ENCODE peak calls at places on chromosomes 5 and 9, in seven cellular contexts. F is K562, A is GM12878, L is HepG2, S is GM12891, B is H1, T is GM12892. Q is an unnamed sample.

GRCh38 chr5:172498431-172499129 is 44.3 kb upstream of the SH3PXD2B start:
- DNase-seq in F (no peak), A (no peak), L (no peak), S (no peak), B (no peak), T (no peak), Q (no peak)

GRCh38 chr5:150214289-150214688 is 24.4 kb downstream of the SLC6A7 start:
- DNase-seq in F (peak), A (no peak), L (no peak), S (no peak), B (no peak), T (no peak), Q (no peak)

GRCh38 chr9:88503845-88504764 is 30.9 kb upstream of the NXNL2 start:
- DNase-seq in F (no peak), A (no peak), L (no peak), S (no peak), B (no peak), T (no peak), Q (no peak)

GRCh38 chr5:144309265-144309664 is 138.6 kb downstream of the KCTD16 start:
- DNase-seq in F (no peak), A (no peak), L (peak), S (no peak), B (no peak), T (no peak), Q (no peak)

GRCh38 chr5:16529319-16529718 is 63.7 kb upstream of the ZNF622 start:
- DNase-seq in F (no peak), A (no peak), L (no peak), S (no peak), B (no peak), T (no peak), Q (peak)

GRCh38 chr5:104456122-104456521 is 893.5 kb upstream of the NUDT12 start:
- DNase-seq in F (no peak), A (no peak), L (no peak), S (no peak), B (no peak), T (no peak), Q (no peak)

GRCh38 chr5:14695152-14695551 is 30.6 kb downstream of the OTULIN start:
- DNase-seq in F (no peak), A (no peak), L (no peak), S (no peak), B (no peak), T (no peak), Q (no peak)

GRCh38 chr5:170475269-170476000 is 28.4 kb upstream of the KCNIP1 start:
- DNase-seq in F (no peak), A (no peak), L (no peak), S (no peak), B (no peak), T (no peak), Q (no peak)

GRCh38 chr9:122444366-122444765 is 33.4 kb downstream of the OR1J1 start:
- DNase-seq in F (no peak), A (no peak), L (no peak), S (no peak), B (no peak), T (no peak), Q (no peak)

GRCh38 chr5:77168884-77169254 is 41.6 kb upstream of the PDE8B start:
- DNase-seq in F (peak), A (no peak), L (no peak), S (no peak), B (no peak), T (no peak), Q (no peak)

GRCh38 chr9:135402739-135403695 is 76.6 kb upstream of the PPP1R26 start:
- DNase-seq in F (no peak), A (no peak), L (no peak), S (no peak), B (no peak), T (no peak), Q (no peak)

GRCh38 chr9:6305954-6306563 is 22.1 kb upstream of the TPD52L3 start:
- DNase-seq in F (no peak), A (peak), L (peak), S (no peak), B (no peak), T (no peak), Q (peak)

GRCh38 chr5:93331864-93332263 is 249.2 kb downstream of the NR2F1-AS1 start:
- DNase-seq in F (no peak), A (no peak), L (no peak), S (no peak), B (no peak), T (no peak), Q (no peak)

GRCh38 chr9:84671651-84672467 is 2.3 kb downstream of the NTRK2 start:
- DNase-seq in F (no peak), A (no peak), L (no peak), S (no peak), B (no peak), T (no peak), Q (peak)

GRCh38 chr9:91285729-91286353 is 75.9 kb downstream of the AUH start:
- DNase-seq in F (no peak), A (no peak), L (no peak), S (no peak), B (no peak), T (no peak), Q (no peak)

GRCh38 chr5:95664204-95664786 is 17.7 kb downstream of the RFESD start:
- DNase-seq in F (peak), A (peak), L (peak), S (no peak), B (no peak), T (no peak), Q (no peak)

GRCh38 chr9:127566351-127567001 is 45.6 kb upstream of the STXBP1 start:
- DNase-seq in F (no peak), A (no peak), L (no peak), S (no peak), B (no peak), T (no peak), Q (no peak)

GRCh38 chr5:127871448-127872153 is 168.4 kb downstream of the CCDC192 start:
- DNase-seq in F (no peak), A (no peak), L (no peak), S (no peak), B (no peak), T (no peak), Q (no peak)

GRCh38 chr5:87541033-87541432 is 128.3 kb upstream of the CCNH start:
- DNase-seq in F (no peak), A (no peak), L (no peak), S (no peak), B (no peak), T (no peak), Q (peak)

GRCh38 chr5:145158654-145159199 is 676.4 kb downstream of the PRELID2 start:
- DNase-seq in F (no peak), A (no peak), L (no peak), S (no peak), B (no peak), T (no peak), Q (no peak)

GRCh38 chr9:93097496-93098205 is 1.6 kb downstream of the CARD19 start:
- DNase-seq in F (no peak), A (no peak), L (no peak), S (no peak), B (no peak), T (no peak), Q (no peak)

GRCh38 chr5:447501-447900 is 4.5 kb downstream of the EXOC3 start:
- DNase-seq in F (no peak), A (no peak), L (no peak), S (no peak), B (no peak), T (no peak), Q (no peak)

GRCh38 chr5:130337179-130337888 is 433.1 kb downstream of the CHSY3 start:
- DNase-seq in F (no peak), A (no peak), L (no peak), S (no peak), B (no peak), T (no peak), Q (no peak)

GRCh38 chr5:135246923-135247795 is 151.9 kb downstream of the MACROH2A1 start:
- DNase-seq in F (peak), A (no peak), L (no peak), S (no peak), B (no peak), T (no peak), Q (no peak)

GRCh38 chr9:137464291-137464999 is 5.3 kb upstream of the NSMF start:
- DNase-seq in F (no peak), A (no peak), L (no peak), S (no peak), B (no peak), T (no peak), Q (no peak)

GRCh38 chr9:14811844-14812243 is 89.3 kb upstream of the CER1 start:
- DNase-seq in F (no peak), A (no peak), L (no peak), S (no peak), B (no peak), T (no peak), Q (no peak)

GRCh38 chr5:157994271-157994691 is 135.3 kb upstream of the CLINT1 start:
- DNase-seq in F (no peak), A (no peak), L (no peak), S (no peak), B (no peak), T (no peak), Q (no peak)

GRCh38 chr5:173762930-173763329 is 125.2 kb upstream of the CPEB4 start:
- DNase-seq in F (no peak), A (no peak), L (peak), S (no peak), B (no peak), T (no peak), Q (no peak)
- TF ChIP-seq TAF1 in F (no peak), A (no peak), L (no peak), S (no peak), B (no peak), T (no peak), Q (no peak)

GRCh38 chr9:106783121-106783520 is 79.8 kb upstream of the ZNF462 start:
- DNase-seq in F (no peak), A (no peak), L (no peak), S (no peak), B (no peak), T (no peak), Q (no peak)

GRCh38 chr9:106785200-106785599 is 77.8 kb upstream of the ZNF462 start:
- DNase-seq in F (no peak), A (no peak), L (no peak), S (no peak), B (no peak), T (no peak), Q (no peak)

DNA sequence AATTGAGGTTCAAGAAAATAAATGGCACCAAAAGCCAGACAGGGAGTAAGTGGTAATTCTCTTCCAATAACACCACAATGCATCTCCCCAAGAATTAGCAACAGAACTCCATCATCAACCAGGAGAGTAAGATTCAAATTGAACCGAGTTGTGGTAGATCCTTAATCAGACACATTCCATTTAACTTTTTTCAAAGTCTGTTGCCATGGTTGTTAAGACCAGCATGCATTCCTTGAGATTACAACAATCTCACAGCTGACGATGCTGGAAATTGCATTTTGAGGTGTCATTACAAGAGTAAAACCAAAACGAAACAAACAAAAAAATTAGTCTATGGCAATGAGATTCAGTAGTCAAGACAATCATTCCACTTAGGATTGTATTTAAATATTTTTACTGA is 78.9 kb upstream of the ZNF462 start:
- DNase-seq in F (no peak), A (no peak), L (no peak), S (no peak), B (no peak), T (no peak), Q (no peak)
- TF ChIP-seq TAF1 in F (no peak), A (no peak), L (no peak), S (no peak), B (no peak), T (no peak), Q (no peak)

GRCh38 chr5:73746608-73747007 is 120.6 kb downstream of the ARHGEF28 start:
- DNase-seq in F (no peak), A (no peak), L (peak), S (no peak), B (no peak), T (no peak), Q (no peak)
- TF ChIP-seq TAF1 in F (no peak), A (no peak), L (no peak), S (no peak), B (no peak), T (no peak), Q (no peak)

GRCh38 chr9:124764774-124765438 is 6.2 kb downstream of the NR6A1 start:
- DNase-seq in F (no peak), A (no peak), L (peak), S (no peak), B (no peak), T (no peak), Q (no peak)
- TF ChIP-seq TAF1 in F (no peak), A (no peak), L (no peak), S (no peak), B (no peak), T (no peak), Q (no peak)

GRCh38 chr9:131607591-131607990 is 62.3 kb downstream of the PRRT1B start:
- DNase-seq in F (no peak), A (no peak), L (no peak), S (no peak), B (no peak), T (no peak), Q (no peak)

GRCh38 chr9:131608469-131609115 is 63.3 kb downstream of the PRRT1B start:
- DNase-seq in F (no peak), A (no peak), L (peak), S (no peak), B (peak), T (no peak), Q (no peak)

GRCh38 chr9:131605770-131606590 is 60.7 kb downstream of the PRRT1B start:
- DNase-seq in F (peak), A (no peak), L (peak), S (no peak), B (no peak), T (no peak), Q (no peak)

GRCh38 chr9:131609116-131609830 is 64.0 kb downstream of the PRRT1B start:
- DNase-seq in F (no peak), A (no peak), L (no peak), S (no peak), B (no peak), T (no peak), Q (no peak)

DNA sequence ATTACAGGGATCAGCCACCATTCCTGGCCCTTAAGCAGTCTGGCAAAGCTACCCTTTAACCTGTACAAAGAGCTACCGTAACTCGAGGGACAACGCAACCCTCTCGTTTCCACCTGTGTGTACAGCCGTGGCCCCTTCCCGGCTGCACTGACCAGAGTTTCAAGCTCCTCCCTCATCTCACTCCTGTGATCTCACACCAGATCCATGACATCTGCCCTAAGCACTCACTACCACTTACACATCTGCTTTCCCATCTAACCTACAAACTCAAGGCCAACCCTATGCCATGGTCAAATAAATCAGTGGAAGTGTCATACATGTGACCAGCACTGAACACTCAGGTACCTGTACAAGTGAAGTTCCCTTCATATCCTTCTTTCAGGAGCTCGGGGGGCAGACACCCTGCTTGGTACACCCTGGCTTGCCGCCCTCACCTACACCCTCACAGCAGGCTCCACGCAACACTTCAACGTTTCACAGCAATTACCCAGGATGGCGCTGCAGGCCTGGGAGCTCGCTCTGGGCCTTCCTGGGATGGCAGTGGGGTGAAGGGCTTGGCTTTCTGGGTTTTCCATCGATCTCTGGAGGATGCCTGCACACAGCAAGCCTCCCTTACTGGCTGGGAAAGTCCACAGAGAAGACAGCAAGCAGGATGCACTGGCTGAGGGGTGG is 61.7 kb downstream of the PRRT1B start:
- DNase-seq in F (no peak), A (no peak), L (peak), S (no peak), B (no peak), T (no peak), Q (no peak)
- TF ChIP-seq TAF1 in F (no peak), A (no peak), L (no peak), S (no peak), B (no peak), T (no peak), Q (no peak)

GRCh38 chr5:37888476-37888875 is 48.6 kb upstream of the GDNF start:
- DNase-seq in F (no peak), A (no peak), L (no peak), S (no peak), B (no peak), T (no peak), Q (no peak)
- TF ChIP-seq TAF1 in F (no peak), A (no peak), L (no peak), S (no peak), B (no peak), T (no peak), Q (no peak)

DNA sequence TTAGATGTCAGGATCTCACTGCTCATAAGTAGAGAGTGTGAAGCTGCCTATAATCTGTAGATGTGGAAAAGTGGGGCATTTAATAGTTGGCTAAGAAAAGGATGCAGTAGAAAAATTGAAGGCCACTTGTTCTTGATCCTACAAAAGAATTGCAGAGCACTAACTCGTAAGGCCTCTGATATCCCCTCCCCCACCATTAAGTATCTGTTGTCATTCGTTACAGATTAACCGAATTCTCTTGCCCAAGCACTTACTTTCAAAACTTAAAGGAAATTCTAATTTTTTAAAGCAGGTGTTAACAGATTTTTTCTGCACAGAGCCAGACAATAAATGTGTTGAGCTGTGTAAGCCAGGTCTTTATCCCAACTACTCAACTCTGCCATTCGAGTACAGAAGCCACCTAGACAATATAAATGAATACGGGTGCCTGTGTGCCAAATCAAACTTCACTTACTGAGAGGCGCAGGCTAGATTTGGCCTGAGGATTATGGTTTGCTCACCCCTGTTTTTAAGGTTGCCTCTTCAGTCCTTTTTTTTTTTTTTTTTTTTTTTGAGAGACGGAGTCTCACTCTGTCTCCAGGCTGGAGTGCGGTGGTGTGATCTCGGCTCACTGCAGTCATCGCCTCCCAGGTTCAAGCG is 234.8 kb downstream of the RFK start:
- DNase-seq in F (no peak), A (no peak), L (no peak), S (no peak), B (no peak), T (no peak), Q (no peak)
- TF ChIP-seq TAF1 in F (no peak), A (no peak), L (no peak), S (no peak), B (no peak), T (no peak), Q (no peak)

GRCh38 chr9:15882328-15882727 is 329.5 kb downstream of the CCDC171 start:
- DNase-seq in F (no peak), A (no peak), L (no peak), S (no peak), B (no peak), T (no peak), Q (no peak)
- TF ChIP-seq TAF1 in F (no peak), A (no peak), L (no peak), S (no peak), B (no peak), T (no peak), Q (no peak)

DNA sequence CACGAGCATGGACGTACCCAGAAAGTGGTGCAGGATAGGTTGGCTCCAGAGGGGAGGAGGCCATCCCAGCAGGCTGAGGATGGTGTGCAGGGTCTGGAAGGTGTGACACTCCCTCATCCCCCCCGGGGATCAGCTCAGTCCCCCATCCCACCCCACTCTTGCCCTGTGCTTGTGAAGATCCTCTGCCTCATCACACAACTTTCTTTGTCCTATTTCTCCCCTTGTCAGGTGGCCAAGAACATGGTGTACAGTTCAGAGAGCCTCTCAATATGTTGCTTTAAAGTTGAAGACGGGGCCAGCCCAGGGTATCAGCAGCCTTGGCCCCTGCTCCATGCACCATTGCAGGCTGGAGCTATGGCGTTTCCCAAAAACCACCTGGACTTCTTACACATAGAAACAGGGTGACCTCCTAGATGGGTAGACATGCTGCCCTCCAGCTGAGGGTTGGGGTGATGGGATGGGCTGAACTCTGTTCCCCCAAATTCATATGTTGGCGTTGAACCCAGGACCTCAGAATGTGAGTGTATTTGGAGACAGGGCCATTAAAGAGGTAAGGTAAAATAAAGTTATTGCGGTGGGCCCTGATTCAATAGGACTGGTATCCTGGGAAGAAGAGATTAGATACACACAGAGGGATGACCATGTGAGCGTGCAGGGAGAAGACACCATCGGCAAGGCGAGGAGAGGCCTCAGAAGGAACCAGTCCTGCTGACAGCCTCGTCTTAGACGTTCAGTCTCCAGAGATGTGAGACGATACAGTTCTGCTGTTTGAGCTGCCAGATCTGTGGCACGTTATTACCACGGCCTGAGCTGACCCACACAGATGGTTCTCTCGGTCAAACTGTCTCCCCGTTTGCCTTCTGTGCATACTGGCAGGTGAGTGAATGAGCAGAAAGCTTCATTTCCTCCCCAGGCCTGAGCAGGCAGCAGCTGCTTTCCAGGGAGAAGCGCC is 272.5 kb downstream of the GADD45G start:
- DNase-seq in F (no peak), A (no peak), L (no peak), S (no peak), B (no peak), T (no peak), Q (no peak)
- TF ChIP-seq TAF1 in F (no peak), A (no peak), L (no peak), S (no peak), B (no peak), T (no peak), Q (no peak)

Q was measured in SK-N-SH.